ENCODE peak calls at places on chromosomes 4 and X, in ten cellular contexts. K is BE2C; T is gastrocnemius medialis; L is NCI-H1092 treated with DMSO at 0.1 percent for 48 hours; N is IMR-90; U is naive B cell; R is ovary; Y is stimulated activated CD4-positive, alpha-beta T cell treated with anti-CD3 and anti-CD28 coated beads, Interleukin-1b, Interleukin-23, amount 100 ng/mL, for 48 hours; O is progenitor cell of endocrine pancreas; J is kidney. M is an unnamed sample.

GRCh38 chr4:103996059-103996458 is 276.3 kb upstream of the TACR3 start:
- DNase-seq in K (peak), T (no peak), L (peak), N (no peak), U (no peak), R (no peak), Y (no peak), O (no peak), J (no peak), M (peak)

GRCh38 chr4:110907801-110908313 is 285.0 kb upstream of the PITX2 start:
- DNase-seq in K (no peak), T (no peak), L (no peak), N (no peak), U (no peak), R (no peak), Y (no peak), O (no peak), J (no peak), M (no peak)

GRCh38 chr4:28686618-28687017 is 1826.0 kb downstream of the STIM2 start:
- DNase-seq in K (peak), T (no peak), L (no peak), N (peak), U (no peak), R (no peak), Y (peak), O (peak), J (no peak), M (peak)

GRCh38 chr4:39729557-39729956 is 31.6 kb downstream of the UBE2K start:
- DNase-seq in K (no peak), T (no peak), L (no peak), N (peak), U (no peak), R (no peak), Y (no peak), O (no peak), J (no peak), M (no peak)

GRCh38 chrX:22192419-22193086 is 80.2 kb upstream of the CBLL2 start:
- DNase-seq in K (peak), T (peak), L (no peak), N (peak), U (peak), R (peak), Y (peak), O (peak), J (peak), M (peak)

GRCh38 chr4:157706134-157706533 is 466.7 kb downstream of the GASK1B start:
- DNase-seq in K (no peak), T (no peak), L (no peak), N (no peak), U (no peak), R (no peak), Y (no peak), O (no peak), J (no peak), M (no peak)

GRCh38 chr4:21012851-21013331 is 312.6 kb downstream of the PACRGL start:
- DNase-seq in K (no peak), T (no peak), L (no peak), N (no peak), U (no peak), R (no peak), Y (no peak), O (no peak), J (no peak), M (peak)

GRCh38 chr4:54224960-54225670 is 4.0 kb upstream of the PDGFRA start:
- DNase-seq in K (no peak), T (no peak), L (no peak), N (no peak), U (no peak), R (no peak), Y (no peak), O (no peak), J (peak), M (no peak)

GRCh38 chr4:152342293-152342692 is 193.6 kb downstream of the FBXW7 start:
- DNase-seq in K (no peak), T (no peak), L (no peak), N (peak), U (no peak), R (no peak), Y (no peak), O (no peak), J (no peak), M (peak)

GRCh38 chr4:65698631-65699030 is 28.3 kb upstream of the EPHA5 start:
- DNase-seq in K (no peak), T (no peak), L (no peak), N (no peak), U (no peak), R (no peak), Y (no peak), O (no peak), J (no peak), M (no peak)

GRCh38 chr4:107863850-107864371 is 39.2 kb downstream of the SGMS2 start:
- DNase-seq in K (peak), T (no peak), L (peak), N (peak), U (no peak), R (no peak), Y (peak), O (no peak), J (no peak), M (peak)

GRCh38 chr4:26692014-26692726 is 108.3 kb downstream of the TBC1D19 start:
- DNase-seq in K (no peak), T (no peak), L (no peak), N (peak), U (no peak), R (no peak), Y (no peak), O (no peak), J (no peak), M (no peak)

GRCh38 chr4:48296330-48296729 is 26.7 kb upstream of the TEC start:
- DNase-seq in K (no peak), T (no peak), L (no peak), N (peak), U (no peak), R (no peak), Y (no peak), O (no peak), J (no peak), M (no peak)

GRCh38 chr4:177511611-177512010 is 69.4 kb upstream of the AGA start:
- DNase-seq in K (no peak), T (no peak), L (no peak), N (no peak), U (no peak), R (no peak), Y (no peak), O (no peak), J (no peak), M (no peak)

GRCh38 chr4:109094061-109094460 is 208.4 kb downstream of the COL25A1 start:
- DNase-seq in K (no peak), T (no peak), L (no peak), N (no peak), U (no peak), R (no peak), Y (no peak), O (no peak), J (no peak), M (no peak)

GRCh38 chrX:24485976-24486680 is 21.0 kb downstream of the PDK3 start:
- DNase-seq in K (peak), T (no peak), L (no peak), N (no peak), U (no peak), R (no peak), Y (no peak), O (no peak), J (no peak), M (no peak)

GRCh38 chr4:12123709-12124108 is 695.0 kb upstream of the HS3ST1 start:
- DNase-seq in K (no peak), T (no peak), L (no peak), N (no peak), U (no peak), R (no peak), Y (no peak), O (no peak), J (no peak), M (no peak)

GRCh38 chr4:3344104-3344503 is 51.3 kb downstream of the RGS12 start:
- DNase-seq in K (no peak), T (no peak), L (no peak), N (no peak), U (no peak), R (no peak), Y (no peak), O (no peak), J (no peak), M (no peak)